ENCODE peak calls at places on chromosomes 1 and 21, in nine cellular contexts. X is HT-29; D is RKO; B is activated naive CD8-positive, alpha-beta T cell treated with anti-CD3 and anti-CD28 coated beads, Interleukin-2, amount 10 ng/mL, durations not matched to agents 7 days and 5 days; M is T follicular helper cell; H is activated CD4-positive, alpha-beta T cell treated with anti-CD3 and anti-CD28 coated beads for 48 hours; Z is activated T-helper 9 cell treated with anti-CD3 and anti-CD28 coated beads, Interleukin-2, amount 50 U/mL, for 16 hours; U is NCI-H1105; O is dorsolateral prefrontal cortex. G is an unnamed sample.

GRCh38 chr1:15039017-15039648 is 114.4 kb upstream of the TMEM51 start:
- DNase-seq in X (no peak), D (no peak), B (no peak), M (no peak), H (no peak), Z (no peak), U (no peak), O (no peak), G (no peak)

GRCh38 chr1:190634134-190634533 is 156.5 kb upstream of the BRINP3 start:
- DNase-seq in X (no peak), D (no peak), B (no peak), M (no peak), H (no peak), Z (no peak), U (no peak), O (no peak), G (no peak)

GRCh38 chr1:178918955-178919354 is 48.1 kb upstream of the ANGPTL1 start:
- DNase-seq in X (no peak), D (no peak), B (no peak), M (no peak), H (no peak), Z (no peak), U (no peak), O (no peak), G (no peak)

GRCh38 chr1:44034976-44035716 is 3.9 kb upstream of the SLC6A9 start:
- DNase-seq in X (no peak), D (no peak), B (no peak), M (no peak), H (no peak), Z (no peak), U (no peak), O (no peak), G (no peak)

GRCh38 chr21:44370027-44370735 is 16.8 kb downstream of the TRPM2 start:
- DNase-seq in X (no peak), D (no peak), B (peak; percentile 17), M (no peak), H (no peak), Z (no peak), U (peak; percentile 37), O (peak; percentile 21), G (peak; percentile 85)

GRCh38 chr21:17045214-17045835 is 467.5 kb upstream of the CXADR start:
- DNase-seq in X (peak; percentile 32), D (peak; percentile 48), B (no peak), M (no peak), H (no peak), Z (no peak), U (peak; percentile 3), O (no peak), G (peak; percentile 49)

GRCh38 chr1:246564839-246565750 is 966 bp downstream of the TFB2M start:
- DNase-seq in X (no peak), D (peak; percentile 87), B (no peak), M (no peak), H (peak; percentile 29), Z (no peak), U (no peak), O (no peak), G (no peak)

GRCh38 chr1:224528900-224529299 is 87.2 kb upstream of the CNIH3 start:
- DNase-seq in X (no peak), D (peak; percentile 70), B (no peak), M (no peak), H (no peak), Z (no peak), U (no peak), O (no peak), G (peak; percentile 47)

GRCh38 chr1:222989443-222989842 is 153.6 kb downstream of the TLR5 start:
- DNase-seq in X (no peak), D (no peak), B (no peak), M (no peak), H (no peak), Z (no peak), U (no peak), O (no peak), G (no peak)

GRCh38 chr1:53377438-53377841 is 49.6 kb upstream of the LRP8 start:
- DNase-seq in X (no peak), D (no peak), B (peak; percentile 17), M (no peak), H (no peak), Z (no peak), U (no peak), O (no peak), G (no peak)

GRCh38 chr1:46084553-46085448 is 47.6 kb downstream of the PIK3R3 start:
- DNase-seq in X (no peak), D (peak; percentile 13), B (no peak), M (no peak), H (no peak), Z (no peak), U (no peak), O (no peak), G (no peak)

GRCh38 chr1:113677250-113678158 is 81.8 kb downstream of the PHTF1 start:
- DNase-seq in X (peak; percentile 54), D (peak; percentile 71), B (no peak), M (no peak), H (no peak), Z (no peak), U (peak; percentile 50), O (no peak), G (peak; percentile 60)

GRCh38 chr1:85137660-85138059 is 63.2 kb downstream of the SYDE2 start:
- DNase-seq in X (peak; percentile 81), D (no peak), B (no peak), M (no peak), H (no peak), Z (no peak), U (peak; percentile 97), O (peak; percentile 32), G (peak; percentile 39)

GRCh38 chr1:100862591-100862990 is 32.1 kb downstream of the EXTL2 start:
- DNase-seq in X (no peak), D (no peak), B (no peak), M (no peak), H (no peak), Z (no peak), U (no peak), O (no peak), G (no peak)

GRCh38 chr1:91165033-91165654 is 143.3 kb upstream of the ZNF644 start:
- DNase-seq in X (peak; percentile 83), D (peak; percentile 66), B (peak; percentile 75), M (peak; percentile 41), H (peak; percentile 83), Z (peak; percentile 49), U (peak; percentile 66), O (peak; percentile 87), G (peak; percentile 47)

GRCh38 chr1:52970149-52970548 is 43.1 kb downstream of the SCP2 start:
- DNase-seq in X (no peak), D (peak; percentile 20), B (no peak), M (no peak), H (no peak), Z (no peak), U (no peak), O (no peak), G (peak; percentile 14)

GRCh38 chr21:39048064-39048463 is 135.2 kb downstream of the PSMG1 start:
- DNase-seq in X (peak; percentile 91), D (no peak), B (no peak), M (no peak), H (no peak), Z (no peak), U (no peak), O (no peak), G (peak; percentile 41)

GRCh38 chr1:66431999-66432398 is 102.0 kb upstream of the SGIP1 start:
- DNase-seq in X (no peak), D (no peak), B (no peak), M (no peak), H (no peak), Z (no peak), U (no peak), O (no peak), G (no peak)

GRCh38 chr1:20115916-20116315 is 3.4 kb downstream of the PLA2G2D start:
- DNase-seq in X (no peak), D (no peak), B (no peak), M (no peak), H (no peak), Z (no peak), U (no peak), O (no peak), G (no peak)

GRCh38 chr1:156571261-156571958 is 955 bp downstream of the IQGAP3 start:
- DNase-seq in X (peak; percentile 68), D (peak; percentile 88), B (no peak), M (no peak), H (no peak), Z (no peak), U (no peak), O (no peak), G (peak; percentile 36)

GRCh38 chr1:163201906-163202305 is 810 bp downstream of the RGS5 start:
- DNase-seq in X (no peak), D (no peak), B (no peak), M (no peak), H (no peak), Z (no peak), U (no peak), O (no peak), G (no peak)

GRCh38 chr1:23759277-23759676 is 16.0 kb downstream of the ELOA start:
- DNase-seq in X (no peak), D (no peak), B (no peak), M (no peak), H (no peak), Z (no peak), U (no peak), O (peak; percentile 67), G (no peak)

GRCh38 chr1:151326619-151327222 is 495 bp downstream of the PI4KB start:
- DNase-seq in X (no peak), D (peak; percentile 66), B (no peak), M (peak; percentile 25), H (peak; percentile 71), Z (no peak), U (no peak), O (peak; percentile 38), G (peak; percentile 29)

GRCh38 chr1:202289009-202289408 is 52.7 kb downstream of the UBE2T start:
- DNase-seq in X (no peak), D (no peak), B (no peak), M (no peak), H (no peak), Z (no peak), U (no peak), O (no peak), G (no peak)

GRCh38 chr1:28668191-28668955 is at the start of gene GMEB1:
- DNase-seq in X (peak; percentile 90), D (peak; percentile 93), B (peak; percentile 92), M (peak; percentile 74), H (peak; percentile 90), Z (peak; percentile 81), U (peak; percentile 90), O (peak; percentile 68), G (peak; percentile 84)

GRCh38 chr1:20634065-20634593 is 871 bp downstream of the PINK1 start:
- DNase-seq in X (no peak), D (no peak), B (no peak), M (no peak), H (no peak), Z (no peak), U (no peak), O (no peak), G (peak; percentile 35)

GRCh38 chr1:119646521-119647227 is 1.4 kb downstream of the ZNF697 start:
- DNase-seq in X (no peak), D (peak; percentile 90), B (no peak), M (no peak), H (no peak), Z (no peak), U (no peak), O (no peak), G (peak; percentile 52)

GRCh38 chr1:161427733-161428516 is 60.2 kb upstream of the CFAP126 start:
- DNase-seq in X (peak; percentile 48), D (peak; percentile 60), B (no peak), M (no peak), H (peak; percentile 77), Z (no peak), U (no peak), O (no peak), G (no peak)

GRCh38 chr1:28028873-28029654 is 59.3 kb downstream of the EYA3 start:
- DNase-seq in X (no peak), D (no peak), B (no peak), M (no peak), H (no peak), Z (no peak), U (no peak), O (no peak), G (no peak)

GRCh38 chr1:246162560-246162959 is 344.5 kb downstream of the SMYD3 start:
- DNase-seq in X (no peak), D (no peak), B (no peak), M (no peak), H (no peak), Z (no peak), U (no peak), O (no peak), G (no peak)

GRCh38 chr1:162130308-162130707 is 60.8 kb downstream of the NOS1AP start:
- DNase-seq in X (no peak), D (no peak), B (no peak), M (no peak), H (no peak), Z (no peak), U (no peak), O (no peak), G (no peak)